ENCODE peak calls at places on chromosome 14, in four cellular contexts. B, Z, X and T are unnamed samples.

GRCh38 chr14:76591270-76591669 is 170.0 kb upstream of the VASH1 start:
- DNase-seq in Z (no peak), X (no peak), B (no peak), T (no peak)

GRCh38 chr14:72906879-72907278 is 13.0 kb upstream of the DPF3 start:
- DNase-seq in B (no peak), X (no peak), Z (no peak), T (no peak)

GRCh38 chr14:80996049-80996901 is 40.9 kb downstream of the TSHR start:
- DNase-seq in Z (peak; percentile 81), X (peak; percentile 15), B (no peak), T (no peak)

GRCh38 chr14:53144244-53144643 is 8.9 kb downstream of the DDHD1 start:
- DNase-seq in Z (no peak), X (no peak), B (no peak), T (no peak)

GRCh38 chr14:72532686-72533454 is 361.0 kb downstream of the DPF3 start:
- DNase-seq in X (peak; percentile 28), Z (no peak), B (no peak), T (no peak)

GRCh38 chr14:105092912-105093425 is 27.7 kb upstream of the GPR132 start:
- DNase-seq in B (peak; percentile 87), Z (peak; percentile 45), X (peak; percentile 63), T (peak; percentile 82)

GRCh38 chr14:65281991-65282908 is 130.3 kb upstream of the FUT8 start:
- DNase-seq in Z (peak; percentile 57), X (no peak), B (no peak), T (no peak)

GRCh38 chr14:53925201-53925766 is 31.3 kb downstream of the BMP4 start:
- DNase-seq in X (no peak), B (no peak), Z (no peak), T (no peak)

GRCh38 chr14:70707138-70708038 is 65.7 kb downstream of the TTC9 start:
- DNase-seq in X (no peak), Z (peak; percentile 95), B (no peak), T (no peak)

GRCh38 chr14:48504921-48505320 is 829.5 kb upstream of the MDGA2 start:
- DNase-seq in B (no peak), X (no peak), Z (peak; percentile 14), T (no peak)

GRCh38 chr14:99323603-99324185 is 51.7 kb upstream of the BCL11B start:
- DNase-seq in X (no peak), Z (no peak), B (no peak), T (no peak)

GRCh38 chr14:33782923-33783322 is 168.0 kb downstream of the EGLN3 start:
- DNase-seq in X (no peak), Z (no peak), B (no peak), T (no peak)

GRCh38 chr14:74656964-74657363 is 44.9 kb upstream of the LTBP2 start:
- DNase-seq in X (no peak), Z (peak; percentile 75), B (no peak), T (no peak)

GRCh38 chr14:30330452-30330851 is 228.5 kb upstream of the G2E3 start:
- DNase-seq in X (no peak), B (no peak), Z (peak; percentile 5), T (no peak)

GRCh38 chr14:87869619-87870583 is 123.1 kb downstream of the GALC start:
- DNase-seq in X (no peak), Z (peak; percentile 91), B (no peak), T (no peak)